ENCODE peak calls at places on chromosomes 13 and 19, in nine cellular contexts. One of them, this sample, is unnamed.
A peak's percentile ranks its signal among the peaks of the same experiment; 100 is the strongest.

GRCh38 chr13:95552539-95553270 is at the start of gene CLDN10:
- DNase-seq in fibroblast of lung: no peak
- DNase-seq in body of pancreas: peak; percentile 85
- DNase-seq in SK-N-SH: peak; percentile 93
- DNase-seq in tibial nerve: no peak
- DNase-seq in PC-9: no peak
- DNase-seq in upper lobe of right lung: no peak
- DNase-seq in neural progenitor cell: peak; percentile 87
- DNase-seq in ovary: no peak
- DNase-seq in this sample: no peak

GRCh38 chr13:23709521-23709920 is 139.3 kb downstream of the TNFRSF19 start:
- DNase-seq in fibroblast of lung: no peak
- DNase-seq in body of pancreas: no peak
- DNase-seq in SK-N-SH: no peak
- DNase-seq in tibial nerve: no peak
- DNase-seq in PC-9: no peak
- DNase-seq in upper lobe of right lung: no peak
- DNase-seq in neural progenitor cell: no peak
- DNase-seq in ovary: no peak
- DNase-seq in this sample: no peak

GRCh38 chr19:15178629-15179308 is 22.0 kb downstream of the NOTCH3 start:
- DNase-seq in fibroblast of lung: no peak
- DNase-seq in body of pancreas: no peak
- DNase-seq in SK-N-SH: no peak
- DNase-seq in tibial nerve: no peak
- DNase-seq in PC-9: no peak
- DNase-seq in upper lobe of right lung: no peak
- DNase-seq in neural progenitor cell: no peak
- DNase-seq in ovary: no peak
- DNase-seq in this sample: no peak

GRCh38 chr13:31538067-31539042 is 201.0 kb upstream of the RXFP2 start:
- DNase-seq in fibroblast of lung: peak; percentile 29
- DNase-seq in body of pancreas: peak; percentile 8
- DNase-seq in SK-N-SH: peak; percentile 34
- DNase-seq in tibial nerve: no peak
- DNase-seq in PC-9: no peak
- DNase-seq in upper lobe of right lung: no peak
- DNase-seq in neural progenitor cell: peak; percentile 59
- DNase-seq in ovary: no peak
- DNase-seq in this sample: peak; percentile 31

GRCh38 chr13:24306632-24307031 is 2.7 kb upstream of the C1QTNF9 start:
- DNase-seq in fibroblast of lung: peak; percentile 49
- DNase-seq in body of pancreas: no peak
- DNase-seq in SK-N-SH: no peak
- DNase-seq in tibial nerve: no peak
- DNase-seq in PC-9: peak; percentile 82
- DNase-seq in upper lobe of right lung: no peak
- DNase-seq in neural progenitor cell: no peak
- DNase-seq in ovary: no peak
- DNase-seq in this sample: no peak

GRCh38 chr19:35266149-35266903 is 2.4 kb upstream of the USF2 start:
- DNase-seq in fibroblast of lung: no peak
- DNase-seq in body of pancreas: peak; percentile 6
- DNase-seq in SK-N-SH: no peak
- DNase-seq in tibial nerve: no peak
- DNase-seq in PC-9: no peak
- DNase-seq in upper lobe of right lung: peak; percentile 63
- DNase-seq in neural progenitor cell: no peak
- DNase-seq in ovary: peak; percentile 46
- DNase-seq in this sample: no peak

GRCh38 chr13:77828815-77829214 is 89.8 kb downstream of the EDNRB start:
- DNase-seq in fibroblast of lung: no peak
- DNase-seq in body of pancreas: no peak
- DNase-seq in SK-N-SH: no peak
- DNase-seq in tibial nerve: no peak
- DNase-seq in PC-9: no peak
- DNase-seq in upper lobe of right lung: no peak
- DNase-seq in neural progenitor cell: no peak
- DNase-seq in ovary: no peak
- DNase-seq in this sample: no peak

GRCh38 chr19:33060586-33060985 is 4.1 kb downstream of the RHPN2 start:
- DNase-seq in fibroblast of lung: no peak
- DNase-seq in body of pancreas: no peak
- DNase-seq in SK-N-SH: no peak
- DNase-seq in tibial nerve: no peak
- DNase-seq in PC-9: no peak
- DNase-seq in upper lobe of right lung: no peak
- DNase-seq in neural progenitor cell: no peak
- DNase-seq in ovary: no peak
- DNase-seq in this sample: no peak

GRCh38 chr13:29046588-29046987 is 226.4 kb downstream of the MTUS2 start:
- DNase-seq in fibroblast of lung: no peak
- DNase-seq in body of pancreas: no peak
- DNase-seq in SK-N-SH: no peak
- DNase-seq in tibial nerve: no peak
- DNase-seq in PC-9: no peak
- DNase-seq in upper lobe of right lung: no peak
- DNase-seq in neural progenitor cell: peak; percentile 30
- DNase-seq in ovary: no peak
- DNase-seq in this sample: no peak

GRCh38 chr13:29049524-29049923 is 229.4 kb downstream of the MTUS2 start:
- DNase-seq in fibroblast of lung: no peak
- DNase-seq in body of pancreas: no peak
- DNase-seq in SK-N-SH: no peak
- DNase-seq in tibial nerve: no peak
- DNase-seq in PC-9: no peak
- DNase-seq in upper lobe of right lung: no peak
- DNase-seq in neural progenitor cell: no peak
- DNase-seq in ovary: no peak
- DNase-seq in this sample: no peak
- TF ChIP-seq CTCF in fibroblast of lung: no peak
- TF ChIP-seq CTCF in body of pancreas: no peak
- TF ChIP-seq CTCF in SK-N-SH: no peak
- TF ChIP-seq CTCF in tibial nerve: no peak
- TF ChIP-seq CTCF in PC-9: no peak
- TF ChIP-seq CTCF in upper lobe of right lung: no peak
- TF ChIP-seq CTCF in neural progenitor cell: no peak
- TF ChIP-seq CTCF in ovary: no peak
- TF ChIP-seq CTCF in this sample: no peak

GRCh38 chr19:11164278-11164677 is 8.7 kb upstream of the SPC24 start:
- DNase-seq in fibroblast of lung: no peak
- DNase-seq in body of pancreas: no peak
- DNase-seq in SK-N-SH: no peak
- DNase-seq in tibial nerve: no peak
- DNase-seq in PC-9: no peak
- DNase-seq in upper lobe of right lung: no peak
- DNase-seq in neural progenitor cell: no peak
- DNase-seq in ovary: no peak
- DNase-seq in this sample: no peak
- H3K4me1 ChIP-seq in fibroblast of lung: peaks cover 39% of the 10 kb centered on the region
- H3K4me1 ChIP-seq in body of pancreas: peaks cover 8% of the 10 kb centered on the region
- H3K4me1 ChIP-seq in SK-N-SH: no peaks in the 10 kb centered on the region
- H3K4me1 ChIP-seq in tibial nerve: no peaks in the 10 kb centered on the region
- H3K4me1 ChIP-seq in PC-9: peaks cover 12% of the 10 kb centered on the region
- H3K4me1 ChIP-seq in upper lobe of right lung: peaks cover 34% of the 10 kb centered on the region
- H3K4me1 ChIP-seq in neural progenitor cell: no peaks in the 10 kb centered on the region
- H3K4me1 ChIP-seq in ovary: peaks cover 16% of the 10 kb centered on the region
- H3K4me1 ChIP-seq in this sample: no peaks in the 10 kb centered on the region

DNA sequence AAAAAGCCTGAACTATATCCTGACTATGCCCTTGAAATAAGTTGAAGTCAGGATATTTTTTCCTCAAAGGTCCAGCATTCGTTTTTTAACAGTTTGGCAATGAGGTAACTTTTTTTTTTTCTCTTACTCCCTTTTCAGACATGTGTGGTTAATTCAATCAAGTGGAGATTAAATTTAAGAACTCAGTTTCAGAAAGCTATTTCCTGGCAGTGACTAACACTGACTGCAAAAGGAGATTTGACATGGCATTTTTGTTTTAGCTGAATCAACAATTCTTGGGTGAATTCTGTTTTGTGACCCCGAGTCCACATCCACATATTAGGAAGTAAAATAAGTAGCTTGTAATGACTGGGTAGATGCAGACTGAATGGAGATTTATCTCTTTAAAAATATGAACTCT is 716.4 kb downstream of the PCDH9 start:
- DNase-seq in fibroblast of lung: peak; percentile 81
- DNase-seq in body of pancreas: no peak
- DNase-seq in SK-N-SH: no peak
- DNase-seq in tibial nerve: no peak
- DNase-seq in PC-9: no peak
- DNase-seq in upper lobe of right lung: no peak
- DNase-seq in neural progenitor cell: no peak
- DNase-seq in ovary: no peak
- DNase-seq in this sample: no peak
- H3K4me3 ChIP-seq in fibroblast of lung: no peak overlapping the region
- H3K4me3 ChIP-seq in body of pancreas: no peak overlapping the region
- H3K4me3 ChIP-seq in SK-N-SH: no peak overlapping the region
- H3K4me3 ChIP-seq in tibial nerve: no peak overlapping the region
- H3K4me3 ChIP-seq in PC-9: no peak overlapping the region
- H3K4me3 ChIP-seq in upper lobe of right lung: no peak overlapping the region
- H3K4me3 ChIP-seq in neural progenitor cell: no peak overlapping the region
- H3K4me3 ChIP-seq in ovary: no peak overlapping the region
- H3K4me3 ChIP-seq in this sample: no peak overlapping the region

DNA sequence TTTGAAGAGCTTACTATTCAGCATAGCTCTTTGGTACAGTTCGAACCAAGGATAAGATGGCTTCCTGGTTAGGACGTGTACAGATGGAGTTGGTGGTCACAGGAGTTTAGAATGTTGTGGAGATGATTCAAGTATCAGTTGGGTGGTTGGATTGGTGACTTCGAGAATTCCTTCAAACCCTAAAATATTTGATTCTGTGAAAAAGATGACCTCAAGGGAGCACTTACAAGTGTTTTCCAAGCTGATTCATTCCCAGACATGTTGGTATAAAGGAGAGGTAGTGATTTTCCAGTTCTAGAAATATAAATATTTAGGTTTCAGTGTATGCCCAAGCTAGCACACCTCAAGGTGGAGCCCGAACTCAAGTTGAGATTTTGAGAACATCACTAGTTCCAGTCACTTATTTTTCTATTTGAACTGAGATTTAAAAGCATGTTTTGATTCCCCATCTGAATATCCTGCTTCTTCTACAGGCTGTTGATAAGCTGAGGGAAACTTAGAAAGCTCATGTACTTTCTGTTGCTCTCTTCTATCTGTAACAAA is 306.1 kb downstream of the DCT start:
- DNase-seq in fibroblast of lung: peak; percentile 93
- DNase-seq in body of pancreas: no peak
- DNase-seq in SK-N-SH: no peak
- DNase-seq in tibial nerve: no peak
- DNase-seq in PC-9: no peak
- DNase-seq in upper lobe of right lung: no peak
- DNase-seq in neural progenitor cell: no peak
- DNase-seq in ovary: no peak
- DNase-seq in this sample: no peak
- TF ChIP-seq CTCF in fibroblast of lung: no peak
- TF ChIP-seq CTCF in body of pancreas: no peak
- TF ChIP-seq CTCF in SK-N-SH: no peak
- TF ChIP-seq CTCF in tibial nerve: no peak
- TF ChIP-seq CTCF in PC-9: no peak
- TF ChIP-seq CTCF in upper lobe of right lung: no peak
- TF ChIP-seq CTCF in neural progenitor cell: no peak
- TF ChIP-seq CTCF in ovary: no peak
- TF ChIP-seq CTCF in this sample: no peak

DNA sequence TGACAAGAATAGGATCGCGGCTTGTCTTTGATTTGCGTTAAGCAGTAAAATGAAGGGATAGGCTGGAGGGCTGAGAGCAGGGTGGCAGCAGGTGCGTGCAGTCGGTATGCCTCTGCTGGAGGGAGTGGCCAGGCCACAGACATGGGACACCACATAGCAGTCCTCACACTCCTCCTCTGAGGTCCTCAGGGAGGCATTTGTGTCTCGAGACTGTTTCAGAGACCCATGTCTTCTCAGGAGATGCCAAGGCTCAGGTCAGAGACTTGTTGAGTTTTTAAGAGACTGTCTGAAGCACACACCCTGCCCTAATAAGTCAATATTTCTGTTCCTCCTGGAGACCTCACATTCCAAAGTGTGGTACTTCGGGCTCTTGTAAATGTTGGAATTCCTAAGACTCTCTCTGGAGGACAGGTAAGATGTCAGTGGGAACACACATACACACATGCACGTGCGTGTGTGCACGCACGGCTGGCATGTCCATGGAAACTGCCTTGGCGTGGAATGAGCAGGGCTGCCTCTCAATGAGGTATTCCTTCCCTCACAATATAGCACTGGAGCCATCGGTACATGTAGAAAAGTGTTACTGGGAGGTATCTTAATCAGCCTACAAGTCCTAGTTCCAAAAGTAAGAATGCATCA is 46.4 kb downstream of the COL4A2 start:
- DNase-seq in fibroblast of lung: no peak
- DNase-seq in body of pancreas: no peak
- DNase-seq in SK-N-SH: no peak
- DNase-seq in tibial nerve: no peak
- DNase-seq in PC-9: no peak
- DNase-seq in upper lobe of right lung: no peak
- DNase-seq in neural progenitor cell: no peak
- DNase-seq in ovary: no peak
- DNase-seq in this sample: no peak
- H3K4me1 ChIP-seq in fibroblast of lung: no peaks in the 10 kb centered on the region
- H3K4me1 ChIP-seq in body of pancreas: peaks cover 12% of the 10 kb centered on the region
- H3K4me1 ChIP-seq in SK-N-SH: peaks cover 6% of the 10 kb centered on the region
- H3K4me1 ChIP-seq in tibial nerve: no peaks in the 10 kb centered on the region
- H3K4me1 ChIP-seq in PC-9: peaks cover 11% of the 10 kb centered on the region
- H3K4me1 ChIP-seq in upper lobe of right lung: peaks cover 8% of the 10 kb centered on the region
- H3K4me1 ChIP-seq in neural progenitor cell: no peaks in the 10 kb centered on the region
- H3K4me1 ChIP-seq in ovary: peaks cover 8% of the 10 kb centered on the region
- H3K4me1 ChIP-seq in this sample: no peaks in the 10 kb centered on the region

GRCh38 chr19:13208131-13208963 is 58.1 kb downstream of the IER2 start:
- DNase-seq in fibroblast of lung: peak; percentile 57
- DNase-seq in body of pancreas: peak; percentile 14
- DNase-seq in SK-N-SH: no peak
- DNase-seq in tibial nerve: peak; percentile 73
- DNase-seq in PC-9: no peak
- DNase-seq in upper lobe of right lung: peak; percentile 73
- DNase-seq in neural progenitor cell: peak; percentile 38
- DNase-seq in ovary: peak; percentile 76
- DNase-seq in this sample: no peak

GRCh38 chr19:13209797-13210775 is 59.9 kb downstream of the IER2 start:
- DNase-seq in fibroblast of lung: no peak
- DNase-seq in body of pancreas: no peak
- DNase-seq in SK-N-SH: no peak
- DNase-seq in tibial nerve: no peak
- DNase-seq in PC-9: no peak
- DNase-seq in upper lobe of right lung: no peak
- DNase-seq in neural progenitor cell: no peak
- DNase-seq in ovary: no peak
- DNase-seq in this sample: no peak

GRCh38 chr19:13208964-13209796 is 59.0 kb downstream of the IER2 start:
- DNase-seq in fibroblast of lung: no peak
- DNase-seq in body of pancreas: no peak
- DNase-seq in SK-N-SH: no peak
- DNase-seq in tibial nerve: no peak
- DNase-seq in PC-9: no peak
- DNase-seq in upper lobe of right lung: no peak
- DNase-seq in neural progenitor cell: no peak
- DNase-seq in ovary: no peak
- DNase-seq in this sample: no peak

GRCh38 chr19:13206581-13206980 is 56.4 kb downstream of the IER2 start:
- DNase-seq in fibroblast of lung: no peak
- DNase-seq in body of pancreas: no peak
- DNase-seq in SK-N-SH: no peak
- DNase-seq in tibial nerve: no peak
- DNase-seq in PC-9: no peak
- DNase-seq in upper lobe of right lung: no peak
- DNase-seq in neural progenitor cell: no peak
- DNase-seq in ovary: no peak
- DNase-seq in this sample: no peak

GRCh38 chr19:13207237-13208130 is 57.3 kb downstream of the IER2 start:
- DNase-seq in fibroblast of lung: no peak
- DNase-seq in body of pancreas: no peak
- DNase-seq in SK-N-SH: no peak
- DNase-seq in tibial nerve: no peak
- DNase-seq in PC-9: no peak
- DNase-seq in upper lobe of right lung: peak; percentile 69
- DNase-seq in neural progenitor cell: peak; percentile 45
- DNase-seq in ovary: peak; percentile 44
- DNase-seq in this sample: no peak
- H3K4me3 ChIP-seq in fibroblast of lung: peak overlapping the region; percentile 31
- H3K4me3 ChIP-seq in body of pancreas: no peak overlapping the region
- H3K4me3 ChIP-seq in SK-N-SH: no peak overlapping the region
- H3K4me3 ChIP-seq in tibial nerve: peak overlapping the region; percentile 60
- H3K4me3 ChIP-seq in PC-9: peak overlapping the region; percentile 66
- H3K4me3 ChIP-seq in upper lobe of right lung: peak overlapping the region; percentile 52
- H3K4me3 ChIP-seq in neural progenitor cell: no peak overlapping the region
- H3K4me3 ChIP-seq in ovary: peak overlapping the region; percentile 55
- H3K4me3 ChIP-seq in this sample: no peak overlapping the region